ENCODE peak calls at places on chromosomes 6 and 20, in ten cellular contexts. F, C, Y, Z, O, U, N, V, J and R are unnamed samples.

GRCh38 chr6:3540253-3540820 is 83.5 kb upstream of the SLC22A23 start:
- DNase-seq in F (no peak), C (no peak), Y (no peak), Z (no peak), O (no peak), U (no peak), N (no peak), V (no peak), J (no peak), R (no peak)

GRCh38 chr6:168116446-168116974 is 37.5 kb upstream of the FRMD1 start:
- DNase-seq in F (no peak), C (peak; percentile 47), Y (no peak), Z (no peak), O (no peak), U (no peak), N (peak; percentile 22), V (no peak), J (no peak), R (no peak)

GRCh38 chr20:42255820-42256219 is 637.6 kb upstream of the CHD6 start:
- DNase-seq in F (no peak), C (no peak), Y (no peak), Z (no peak), O (no peak), U (no peak), N (no peak), V (no peak), J (no peak), R (no peak)

GRCh38 chr20:13147071-13147961 is 73.8 kb upstream of the ISM1 start:
- DNase-seq in F (no peak), C (no peak), Y (no peak), Z (no peak), O (no peak), U (no peak), N (no peak), V (no peak), J (no peak), R (no peak)

GRCh38 chr20:32828029-32828666 is 8.4 kb downstream of the MAPRE1 start:
- DNase-seq in F (no peak), C (no peak), Y (no peak), Z (no peak), O (no peak), U (no peak), N (no peak), V (peak; percentile 57), J (no peak), R (no peak)

GRCh38 chr20:48999890-49000870 is 45.9 kb upstream of the CSE1L start:
- DNase-seq in F (no peak), C (no peak), Y (no peak), Z (no peak), O (no peak), U (no peak), N (no peak), V (peak; percentile 15), J (no peak), R (no peak)

GRCh38 chr6:146917182-146917581 is 287.0 kb upstream of the STXBP5 start:
- DNase-seq in F (no peak), C (no peak), Y (no peak), Z (no peak), O (no peak), U (peak; percentile 48), N (no peak), V (no peak), J (no peak), R (no peak)

GRCh38 chr6:114144887-114145851 is 174.2 kb upstream of the HDAC2 start:
- DNase-seq in F (no peak), C (no peak), Y (no peak), Z (no peak), O (no peak), U (no peak), N (no peak), V (no peak), J (no peak), R (no peak)

GRCh38 chr20:32523613-32524218 is 61.4 kb downstream of the NOL4L start:
- DNase-seq in F (no peak), C (no peak), Y (peak; percentile 19), Z (no peak), O (no peak), U (no peak), N (no peak), V (no peak), J (no peak), R (no peak)

GRCh38 chr6:13097454-13097853 is 230.9 kb downstream of the TBC1D7 start:
- DNase-seq in F (no peak), C (no peak), Y (no peak), Z (peak; percentile 44), O (no peak), U (no peak), N (no peak), V (no peak), J (no peak), R (no peak)

GRCh38 chr6:16712931-16713484 is 48.3 kb downstream of the ATXN1 start:
- DNase-seq in F (no peak), C (no peak), Y (no peak), Z (peak; percentile 24), O (no peak), U (peak; percentile 15), N (no peak), V (peak; percentile 94), J (peak; percentile 19), R (no peak)

GRCh38 chr6:116450769-116451740 is 10.1 kb upstream of the CALHM6 start:
- DNase-seq in F (no peak), C (no peak), Y (no peak), Z (no peak), O (no peak), U (peak; percentile 17), N (no peak), V (no peak), J (peak; percentile 53), R (no peak)

GRCh38 chr6:15246217-15247211 is 645 bp downstream of the JARID2 start:
- DNase-seq in F (no peak), C (no peak), Y (no peak), Z (no peak), O (no peak), U (peak; percentile 60), N (no peak), V (no peak), J (no peak), R (no peak)

GRCh38 chr6:36598739-36599318 is 4.7 kb downstream of the SRSF3 start:
- DNase-seq in F (no peak), C (peak; percentile 27), Y (no peak), Z (no peak), O (no peak), U (no peak), N (no peak), V (no peak), J (no peak), R (no peak)

GRCh38 chr6:36598326-36598725 is 4.2 kb downstream of the SRSF3 start:
- DNase-seq in F (no peak), C (peak; percentile 23), Y (no peak), Z (no peak), O (no peak), U (no peak), N (no peak), V (no peak), J (no peak), R (no peak)

GRCh38 chr6:36600564-36601146 is 6.5 kb downstream of the SRSF3 start:
- DNase-seq in F (no peak), C (no peak), Y (no peak), Z (no peak), O (no peak), U (no peak), N (no peak), V (no peak), J (no peak), R (no peak)

GRCh38 chr6:36597775-36598174 is 3.6 kb downstream of the SRSF3 start:
- DNase-seq in F (no peak), C (peak; percentile 46), Y (no peak), Z (no peak), O (no peak), U (no peak), N (no peak), V (no peak), J (no peak), R (no peak)

GRCh38 chr6:36599791-36600209 is 5.6 kb downstream of the SRSF3 start:
- DNase-seq in F (no peak), C (peak; percentile 65), Y (peak; percentile 51), Z (no peak), O (no peak), U (no peak), N (peak; percentile 50), V (peak; percentile 65), J (peak; percentile 50), R (peak; percentile 59)
- H3K4me3 ChIP-seq in F (no peak overlapping the region), C (peak overlapping the region; percentile 1), Y (peak overlapping the region; percentile 58), Z (peak overlapping the region; percentile 29), O (no peak overlapping the region), U (no peak overlapping the region), N (peak overlapping the region; percentile 12), V (peak overlapping the region; percentile 80), J (no peak overlapping the region), R (peak overlapping the region; percentile 93)

DNA sequence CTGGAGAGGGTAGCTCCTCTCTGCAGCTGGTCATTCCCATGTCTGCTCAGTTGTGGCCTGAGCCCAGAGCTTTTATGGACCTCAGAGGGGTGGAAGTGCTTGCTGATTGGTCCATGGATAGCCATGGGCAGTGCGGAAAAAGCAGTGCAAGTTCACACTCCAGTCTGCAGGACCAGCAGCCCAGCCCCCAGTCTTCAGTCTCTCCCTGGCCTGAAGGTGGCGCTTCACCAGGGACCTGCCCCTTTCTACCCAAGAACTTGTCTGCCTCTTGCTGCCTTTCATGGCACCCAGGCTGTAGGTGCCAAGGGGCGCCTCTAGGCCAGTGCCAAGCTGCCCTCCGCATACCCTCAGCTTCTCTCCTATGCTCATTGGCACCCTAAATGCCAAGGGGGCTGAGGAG is 91.0 kb downstream of the TBXT start:
- DNase-seq in F (no peak), C (no peak), Y (no peak), Z (no peak), O (no peak), U (peak; percentile 9), N (no peak), V (no peak), J (no peak), R (no peak)
- TF ChIP-seq CTCF in F (no peak), C (no peak), Y (no peak), Z (no peak), O (no peak), U (peak; percentile 42), N (no peak), V (no peak), J (no peak), R (no peak)

GRCh38 chr20:50052550-50052949 is 60.4 kb downstream of the UBE2V1 start:
- DNase-seq in F (no peak), C (no peak), Y (no peak), Z (no peak), O (no peak), U (no peak), N (no peak), V (no peak), J (no peak), R (no peak)
- H3K27ac ChIP-seq in F (no peak overlapping the region), C (no peak overlapping the region), Y (peak overlapping the region; percentile 97), Z (no peak overlapping the region), O (peak overlapping the region; percentile 38), U (no peak overlapping the region), N (no peak overlapping the region), V (no peak overlapping the region), J (no peak overlapping the region), R (no peak overlapping the region)

GRCh38 chr6:149483302-149483701 is 1.5 kb downstream of the ZC3H12D start:
- DNase-seq in F (no peak), C (no peak), Y (no peak), Z (no peak), O (no peak), U (no peak), N (no peak), V (no peak), J (no peak), R (no peak)
- H3K4me3 ChIP-seq in F (no peak overlapping the region), C (no peak overlapping the region), Y (no peak overlapping the region), Z (no peak overlapping the region), O (no peak overlapping the region), U (no peak overlapping the region), N (no peak overlapping the region), V (no peak overlapping the region), J (no peak overlapping the region), R (no peak overlapping the region)